ENCODE peak calls at places on chromosome 21, in four cellular contexts. V is kidney, Y is body of pancreas, Q is heart right ventricle. X is an unnamed sample.

GRCh38 chr21:15772654-15773053 is 42.9 kb downstream of the USP25 start:
- DNase-seq in V (no peak), Y (no peak), Q (no peak), X (peak)

GRCh38 chr21:14356771-14357170 is 26.2 kb downstream of the HSPA13 start:
- DNase-seq in V (no peak), Y (no peak), Q (no peak), X (no peak)

GRCh38 chr21:42237577-42237976 is 18.6 kb downstream of the ABCG1 start:
- DNase-seq in V (no peak), Y (no peak), Q (no peak), X (no peak)

GRCh38 chr21:46559291-46559983 is 45.4 kb downstream of the S100B start:
- DNase-seq in V (no peak), Y (no peak), Q (no peak), X (no peak)

GRCh38 chr21:46423546-46424061 is 35.1 kb upstream of the DIP2A start:
- DNase-seq in V (peak), Y (no peak), Q (no peak), X (no peak)

GRCh38 chr21:46297311-46298082 is 11.4 kb downstream of the YBEY start:
- DNase-seq in V (no peak), Y (no peak), Q (peak), X (no peak)

GRCh38 chr21:44059710-44060109 is 47.5 kb upstream of the PWP2 start:
- DNase-seq in V (no peak), Y (no peak), Q (no peak), X (no peak)

GRCh38 chr21:46269466-46269865 is 15.9 kb downstream of the MCM3AP start:
- DNase-seq in V (no peak), Y (no peak), Q (no peak), X (no peak)

GRCh38 chr21:42059141-42059540 is 12.0 kb upstream of the UMODL1 start:
- DNase-seq in V (peak), Y (no peak), Q (no peak), X (no peak)

GRCh38 chr21:41973427-41973831 is 19.6 kb upstream of the C2CD2 start:
- DNase-seq in V (peak), Y (no peak), Q (no peak), X (no peak)

GRCh38 chr21:44428281-44428942 is 26.9 kb upstream of the LRRC3 start:
- DNase-seq in V (peak), Y (peak), Q (no peak), X (no peak)

GRCh38 chr21:46556802-46557201 is 48.1 kb downstream of the S100B start:
- DNase-seq in V (no peak), Y (no peak), Q (no peak), X (no peak)

GRCh38 chr21:42187976-42188653 is 30.8 kb upstream of the ABCG1 start:
- DNase-seq in V (no peak), Y (peak), Q (peak), X (peak)

GRCh38 chr21:43362928-43363314 is 64.0 kb downstream of the SIK1 start:
- DNase-seq in V (no peak), Y (no peak), Q (no peak), X (no peak)

GRCh38 chr21:20739421-20739820 is 258.8 kb upstream of the NCAM2 start:
- DNase-seq in V (no peak), Y (no peak), Q (no peak), X (no peak)

GRCh38 chr21:42753804-42754203 is 100.4 kb downstream of the PDE9A start:
- DNase-seq in V (peak), Y (no peak), Q (no peak), X (no peak)

GRCh38 chr21:42151148-42152074 is 67.5 kb upstream of the ABCG1 start:
- DNase-seq in V (peak), Y (no peak), Q (no peak), X (no peak)

GRCh38 chr21:44916965-44917364 is 3.7 kb downstream of the ITGB2 start:
- DNase-seq in V (peak), Y (no peak), Q (no peak), X (no peak)

GRCh38 chr21:42663860-42664535 is 10.6 kb downstream of the PDE9A start:
- DNase-seq in V (no peak), Y (no peak), Q (no peak), X (no peak)

GRCh38 chr21:43940329-43940653 is 71.8 kb upstream of the TRAPPC10 start:
- DNase-seq in V (no peak), Y (no peak), Q (no peak), X (no peak)

GRCh38 chr21:45986316-45987051 is 4.9 kb downstream of the COL6A1 start:
- DNase-seq in V (peak), Y (no peak), Q (no peak), X (no peak)

GRCh38 chr21:45478115-45478801 is 64.0 kb downstream of the SLC19A1 start:
- DNase-seq in V (no peak), Y (peak), Q (peak), X (peak)

GRCh38 chr21:45167796-45168222 is 93.4 kb downstream of the ADARB1 start:
- DNase-seq in V (no peak), Y (no peak), Q (no peak), X (peak)

GRCh38 chr21:44931137-44931500 is 8.7 kb upstream of the SLX9 start:
- DNase-seq in V (peak), Y (peak), Q (no peak), X (peak)

GRCh38 chr21:45290948-45291612 is 3.4 kb upstream of the POFUT2 start:
- DNase-seq in V (no peak), Y (no peak), Q (no peak), X (peak)

GRCh38 chr21:17454315-17455027 is 58.4 kb upstream of the CXADR start:
- DNase-seq in V (no peak), Y (peak), Q (no peak), X (peak)

GRCh38 chr21:45064618-45065399 is 9.6 kb upstream of the ADARB1 start:
- DNase-seq in V (no peak), Y (no peak), Q (no peak), X (peak)

GRCh38 chr21:10272216-10272615 is 249.2 kb upstream of the TPTE start:
- DNase-seq in V (peak), Y (no peak), Q (no peak), X (no peak)

GRCh38 chr21:44815225-44815624 is 2.6 kb downstream of the SUMO3 start:
- DNase-seq in V (peak), Y (no peak), Q (no peak), X (no peak)

GRCh38 chr21:44846485-44847260 is 26.8 kb downstream of the PTTG1IP start:
- DNase-seq in V (peak), Y (peak), Q (no peak), X (peak)

GRCh38 chr21:45227735-45228134 is 60.0 kb downstream of the POFUT2 start:
- DNase-seq in V (no peak), Y (no peak), Q (no peak), X (no peak)

GRCh38 chr21:43190544-43191340 is 21.9 kb downstream of the CRYAA start:
- DNase-seq in V (peak), Y (no peak), Q (no peak), X (no peak)

GRCh38 chr21:21003701-21004100 is 5.5 kb downstream of the NCAM2 start:
- DNase-seq in V (no peak), Y (no peak), Q (no peak), X (peak)

GRCh38 chr21:15557925-15558324 is 171.9 kb upstream of the USP25 start:
- DNase-seq in V (no peak), Y (no peak), Q (no peak), X (no peak)

GRCh38 chr21:42455196-42455595 is 40.8 kb downstream of the RSPH1 start:
- DNase-seq in V (no peak), Y (no peak), Q (no peak), X (no peak)

GRCh38 chr21:14916676-14917141 is 148.1 kb downstream of the NRIP1 start:
- DNase-seq in V (no peak), Y (no peak), Q (no peak), X (no peak)

GRCh38 chr21:38597436-38597835 is 99.2 kb upstream of the ERG start:
- DNase-seq in V (no peak), Y (no peak), Q (no peak), X (peak)

GRCh38 chr21:38600106-38600505 is 101.8 kb upstream of the ERG start:
- DNase-seq in V (no peak), Y (no peak), Q (no peak), X (no peak)

GRCh38 chr21:38599381-38599975 is 101.2 kb upstream of the ERG start:
- DNase-seq in V (no peak), Y (no peak), Q (no peak), X (no peak)

GRCh38 chr21:38596264-38597042 is 98.2 kb upstream of the ERG start:
- DNase-seq in V (no peak), Y (no peak), Q (no peak), X (no peak)

DNA sequence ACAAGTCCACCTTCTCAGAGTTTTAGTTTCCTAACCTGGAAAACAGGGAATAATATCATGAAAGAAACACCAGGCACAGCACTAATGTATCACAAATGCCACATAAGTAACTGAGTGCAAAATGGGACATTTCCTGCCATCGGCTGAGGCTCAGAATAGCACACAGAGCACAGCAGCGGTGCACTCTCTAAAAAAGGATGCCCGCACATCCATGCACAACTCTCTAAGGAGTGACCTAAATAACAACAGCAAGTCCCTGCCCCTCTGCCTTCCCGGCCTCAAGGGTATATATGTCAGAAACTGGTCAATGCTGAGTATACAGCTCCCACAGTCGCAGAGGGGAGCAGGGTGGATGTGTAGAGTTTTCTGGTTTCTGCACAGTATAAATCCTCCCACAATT is 100.1 kb upstream of the ERG start:
- DNase-seq in V (no peak), Y (no peak), Q (no peak), X (no peak)
- TF ChIP-seq CTCF in V (no peak), Y (no peak), Q (no peak), X (no peak)

GRCh38 chr21:27803571-27803970 is 836.7 kb upstream of the ADAMTS5 start:
- DNase-seq in V (no peak), Y (no peak), Q (no peak), X (no peak)

GRCh38 chr21:27805696-27806095 is 838.8 kb upstream of the ADAMTS5 start:
- DNase-seq in V (no peak), Y (no peak), Q (no peak), X (no peak)

GRCh38 chr21:27799861-27800260 is 833.0 kb upstream of the ADAMTS5 start:
- DNase-seq in V (no peak), Y (no peak), Q (no peak), X (peak)

GRCh38 chr21:27804515-27804914 is 837.6 kb upstream of the ADAMTS5 start:
- DNase-seq in V (no peak), Y (no peak), Q (peak), X (peak)

GRCh38 chr21:27802816-27803475 is 836.1 kb upstream of the ADAMTS5 start:
- DNase-seq in V (no peak), Y (peak), Q (peak), X (peak)
- TF ChIP-seq CTCF in V (peak), Y (peak), Q (peak), X (peak)

DNA sequence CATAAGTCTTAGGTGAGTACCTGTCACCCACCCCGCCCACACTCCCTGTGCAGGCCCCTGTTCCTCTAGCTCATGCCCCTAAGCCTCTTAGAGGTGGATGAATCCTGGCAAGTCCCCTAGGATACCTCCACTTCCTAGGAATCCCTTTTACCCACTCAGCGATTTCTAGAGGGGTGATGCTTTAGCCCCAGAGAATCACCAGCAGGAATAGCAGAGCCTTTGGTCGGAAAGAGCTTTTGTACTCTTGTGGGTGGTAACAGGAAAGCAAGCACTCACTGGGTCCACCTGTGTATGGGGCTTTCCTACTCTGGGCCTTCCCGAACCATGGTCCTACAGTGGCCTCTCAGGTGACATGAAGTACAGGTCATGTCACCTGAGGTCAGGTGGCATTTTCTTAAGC is 172.4 kb downstream of the CLIC6 start:
- DNase-seq in V (no peak), Y (no peak), Q (no peak), X (no peak)
- TF ChIP-seq CTCF in V (no peak), Y (no peak), Q (no peak), X (no peak)

GRCh38 chr21:36141513-36141925 is 6.6 kb downstream of the CBR3 start:
- DNase-seq in V (peak), Y (peak), Q (peak), X (peak)
- TF ChIP-seq CTCF in V (peak), Y (peak), Q (peak), X (peak)

DNA sequence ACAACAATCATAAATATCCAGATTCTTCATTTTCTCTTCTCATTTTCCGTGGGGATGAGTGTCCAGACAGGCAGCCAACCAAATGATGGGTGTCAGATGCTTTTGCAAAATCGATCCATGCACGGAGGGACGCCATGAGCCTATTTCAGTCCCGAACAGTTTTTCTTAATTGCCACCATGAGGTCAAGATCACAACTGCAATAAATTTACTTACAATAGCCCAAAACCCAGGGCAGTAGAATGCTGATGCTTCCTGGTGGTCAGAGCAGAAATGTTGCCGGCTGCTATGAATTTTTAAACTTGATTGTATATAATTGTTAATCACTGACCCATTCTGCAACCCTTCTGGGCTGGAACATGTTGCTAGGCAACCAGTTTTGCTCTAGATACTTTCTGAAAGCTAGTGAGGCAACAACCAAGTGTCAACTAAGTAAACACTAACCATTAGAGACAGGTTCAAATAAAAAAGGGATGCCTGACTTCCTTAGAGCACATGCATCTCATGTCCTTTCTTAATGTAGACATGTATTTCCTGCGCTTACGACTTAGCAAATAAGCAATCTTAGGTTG is 132.6 kb upstream of the TIAM1 start:
- DNase-seq in V (no peak), Y (peak), Q (no peak), X (no peak)
- TF ChIP-seq CTCF in V (no peak), Y (no peak), Q (peak), X (no peak)

GRCh38 chr21:25898671-25899070 is 163.9 kb downstream of the GABPA start:
- DNase-seq in V (no peak), Y (no peak), Q (no peak), X (peak)

GRCh38 chr21:25897383-25897782 is 162.6 kb downstream of the GABPA start:
- DNase-seq in V (no peak), Y (no peak), Q (no peak), X (no peak)

GRCh38 chr21:25891596-25891995 is 156.8 kb downstream of the GABPA start:
- DNase-seq in V (no peak), Y (no peak), Q (no peak), X (no peak)

GRCh38 chr21:25896657-25897056 is 161.9 kb downstream of the GABPA start:
- DNase-seq in V (no peak), Y (no peak), Q (no peak), X (no peak)

GRCh38 chr21:25895565-25896205 is 160.9 kb downstream of the GABPA start:
- DNase-seq in V (no peak), Y (no peak), Q (no peak), X (peak)
- TF ChIP-seq CTCF in V (peak), Y (peak), Q (peak), X (peak)

DNA sequence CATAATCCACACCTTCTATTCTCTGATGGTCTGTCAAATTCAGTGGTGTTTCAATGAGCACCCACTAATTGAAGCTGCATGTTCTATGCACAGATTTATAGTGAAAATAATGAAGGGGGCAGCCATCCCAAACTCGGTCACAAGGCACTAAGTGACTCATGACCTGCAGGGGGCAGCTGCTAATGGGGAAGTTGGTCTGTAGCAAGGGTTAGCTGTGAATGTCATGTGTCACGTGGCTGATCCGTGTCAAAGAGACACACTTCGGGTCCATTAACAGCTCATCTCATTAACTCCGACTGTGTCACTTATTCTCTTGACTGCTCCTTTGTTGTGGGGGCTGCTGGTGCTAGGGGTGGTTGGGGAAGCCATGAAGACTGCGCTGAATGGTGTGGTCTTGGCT is 306.6 kb downstream of the PCP4 start:
- DNase-seq in V (no peak), Y (no peak), Q (no peak), X (no peak)
- TF ChIP-seq CTCF in V (no peak), Y (no peak), Q (no peak), X (no peak)

GRCh38 chr21:34922487-34922886 is 126.6 kb downstream of the RUNX1 start:
- DNase-seq in V (no peak), Y (no peak), Q (no peak), X (no peak)
- TF ChIP-seq CTCF in V (no peak), Y (no peak), Q (no peak), X (no peak)

DNA sequence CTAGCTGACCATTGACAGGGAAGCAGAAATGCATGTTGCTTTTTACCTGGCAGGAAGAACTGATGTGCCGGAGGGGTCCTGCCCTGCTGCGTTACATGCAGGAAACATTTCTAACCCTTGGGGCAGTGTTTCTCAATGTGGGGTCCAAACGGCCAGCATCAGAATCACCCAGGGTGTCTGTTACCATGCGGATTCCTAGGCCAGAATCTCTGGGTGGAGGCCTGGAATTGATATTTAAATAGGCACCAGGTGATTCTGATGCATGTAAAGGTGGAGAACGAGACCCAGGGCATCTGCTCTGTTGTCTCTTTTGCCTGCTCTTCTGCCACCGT is 182.7 kb downstream of the PCP4 start:
- DNase-seq in V (no peak), Y (no peak), Q (no peak), X (no peak)
- TF ChIP-seq CTCF in V (no peak), Y (no peak), Q (no peak), X (no peak)